ENCODE peak calls at places on chromosomes 4 and X, in four cellular contexts. G is body of pancreas, R is hepatocyte, K is A549. Q is an unnamed sample.

GRCh38 chrX:103513476-103514108 is 5.7 kb downstream of the RAB40A start:
- DNase-seq in G (no peak), R (peak), K (no peak), Q (no peak)

GRCh38 chr4:84966382-84967291 is at the start of gene WDFY3:
- DNase-seq in G (peak), R (peak), K (peak), Q (peak)

GRCh38 chr4:187172340-187172761 is 448.7 kb upstream of the FAT1 start:
- DNase-seq in G (no peak), R (no peak), K (no peak), Q (no peak)

GRCh38 chr4:97349468-97350186 is 793.6 kb downstream of the STPG2 start:
- DNase-seq in G (no peak), R (no peak), K (no peak), Q (no peak)

GRCh38 chrX:116239944-116240391 is 69.4 kb downstream of the AGTR2 start:
- DNase-seq in G (peak), R (no peak), K (no peak), Q (no peak)

GRCh38 chr4:42397635-42398447 is 553 bp downstream of the SHISA3 start:
- DNase-seq in G (no peak), R (peak), K (no peak), Q (no peak)

GRCh38 chr4:1002131-1002630 is 9.0 kb upstream of the SLC26A1 start:
- DNase-seq in G (peak), R (peak), K (no peak), Q (peak)

GRCh38 chrX:20270557-20270880 is 3.8 kb upstream of the RPS6KA3 start:
- DNase-seq in G (no peak), R (no peak), K (no peak), Q (no peak)

GRCh38 chr4:7806080-7806630 is 133.5 kb downstream of the AFAP1 start:
- DNase-seq in G (peak), R (no peak), K (peak), Q (peak)

GRCh38 chr4:3710451-3711182 is 55.6 kb upstream of the ADRA2C start:
- DNase-seq in G (no peak), R (no peak), K (no peak), Q (peak)

GRCh38 chr4:8188085-8188484 is 11.0 kb upstream of the SH3TC1 start:
- DNase-seq in G (no peak), R (no peak), K (peak), Q (no peak)

GRCh38 chrX:40871385-40872082 is 136.2 kb upstream of the MED14 start:
- DNase-seq in G (peak), R (no peak), K (no peak), Q (no peak)

GRCh38 chr4:112895785-112896184 is 153.7 kb upstream of the ANK2 start:
- DNase-seq in G (no peak), R (no peak), K (no peak), Q (no peak)

GRCh38 chr4:43356786-43357185 is 464.3 kb downstream of the GRXCR1 start:
- DNase-seq in G (no peak), R (no peak), K (no peak), Q (no peak)

DNA sequence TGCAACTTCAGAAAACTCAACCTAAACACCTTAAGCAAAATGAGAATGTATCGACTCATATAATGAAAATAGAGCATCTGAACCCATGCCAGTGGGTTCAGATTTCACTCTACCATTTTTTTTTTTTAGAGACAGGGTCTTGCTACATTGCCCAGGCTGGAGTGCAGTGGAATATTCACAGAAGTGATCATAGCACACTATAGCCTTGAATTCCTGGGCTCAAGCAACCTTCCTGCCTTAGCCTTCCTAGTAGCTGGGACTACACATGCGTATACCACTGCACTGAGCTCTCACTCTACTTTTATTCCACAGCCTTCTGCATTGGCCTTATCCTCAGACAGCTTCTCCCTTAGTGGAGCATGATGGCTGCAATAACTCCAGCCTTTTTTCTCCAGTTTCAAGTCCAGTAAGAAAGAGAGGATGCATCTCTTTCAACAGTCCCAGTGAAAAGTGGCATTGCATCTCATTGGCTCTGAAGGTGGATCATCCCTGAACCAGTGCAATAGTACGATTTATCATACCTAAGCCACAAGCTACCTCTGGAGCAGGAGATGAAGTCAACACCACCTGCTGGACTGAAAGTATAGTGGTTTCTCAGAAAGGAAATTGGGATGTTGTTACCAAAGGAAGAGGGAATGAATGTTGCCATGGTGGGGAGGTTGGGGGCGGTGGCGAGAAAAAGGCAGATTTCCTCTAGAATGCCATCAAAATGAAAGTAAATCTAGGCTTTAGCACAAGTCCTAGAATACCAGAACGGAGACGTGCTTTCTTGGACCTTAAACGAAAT is 2.0 kb upstream of the SOD3 start:
- DNase-seq in G (no peak), R (no peak), K (peak), Q (no peak)
- H3K27ac ChIP-seq in G (no peak), R (no peak), K (no peak), Q (peak)

GRCh38 chrX:5113128-5113527 is 1115.5 kb downstream of the NLGN4X start:
- DNase-seq in G (no peak), R (peak), K (peak), Q (no peak)
- TF ChIP-seq CTCF in G (no peak), R (peak), K (peak), Q (no peak)

GRCh38 chr4:141807073-141807472 is 170.7 kb downstream of the IL15 start:
- DNase-seq in G (no peak), R (no peak), K (no peak), Q (no peak)
- H3K27ac ChIP-seq in G (no peak), R (no peak), K (no peak), Q (no peak)

GRCh38 chrX:71175531-71175930 is 30.9 kb downstream of the NLGN3 start:
- DNase-seq in G (no peak), R (no peak), K (no peak), Q (no peak)

GRCh38 chrX:71181910-71182799 is 37.5 kb downstream of the NLGN3 start:
- DNase-seq in G (peak), R (peak), K (peak), Q (peak)

GRCh38 chrX:71181558-71181909 is 36.9 kb downstream of the NLGN3 start:
- DNase-seq in G (peak), R (no peak), K (no peak), Q (peak)

GRCh38 chrX:71177327-71177726 is 32.7 kb downstream of the NLGN3 start:
- DNase-seq in G (no peak), R (no peak), K (no peak), Q (peak)

DNA sequence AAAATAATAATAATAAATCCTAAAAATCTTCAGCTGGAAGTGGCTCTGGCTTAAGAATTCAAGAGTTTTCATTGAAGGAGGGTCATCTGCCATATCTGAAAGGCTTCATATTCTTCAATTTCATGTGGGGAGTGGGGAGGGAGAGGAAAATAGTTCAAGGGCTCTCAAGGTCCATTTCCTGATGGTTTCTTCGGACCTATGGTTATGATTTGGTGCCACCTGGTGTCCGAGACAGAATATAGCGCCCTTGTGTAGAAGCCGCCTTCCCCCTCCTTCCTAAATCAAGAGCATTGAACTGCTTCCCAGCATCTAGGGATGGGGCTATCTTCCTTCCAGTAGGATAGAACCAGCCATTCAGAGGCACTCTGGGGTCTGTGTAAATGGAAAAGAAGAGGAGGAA is 34.3 kb downstream of the NLGN3 start:
- DNase-seq in G (peak), R (peak), K (peak), Q (peak)
- TF ChIP-seq CTCF in G (peak), R (peak), K (peak), Q (peak)

GRCh38 chrX:10612215-10612614 is 8.2 kb downstream of the MID1 start:
- DNase-seq in G (no peak), R (no peak), K (no peak), Q (no peak)
- H3K27ac ChIP-seq in G (no peak), R (peak), K (peak), Q (no peak)

DNA sequence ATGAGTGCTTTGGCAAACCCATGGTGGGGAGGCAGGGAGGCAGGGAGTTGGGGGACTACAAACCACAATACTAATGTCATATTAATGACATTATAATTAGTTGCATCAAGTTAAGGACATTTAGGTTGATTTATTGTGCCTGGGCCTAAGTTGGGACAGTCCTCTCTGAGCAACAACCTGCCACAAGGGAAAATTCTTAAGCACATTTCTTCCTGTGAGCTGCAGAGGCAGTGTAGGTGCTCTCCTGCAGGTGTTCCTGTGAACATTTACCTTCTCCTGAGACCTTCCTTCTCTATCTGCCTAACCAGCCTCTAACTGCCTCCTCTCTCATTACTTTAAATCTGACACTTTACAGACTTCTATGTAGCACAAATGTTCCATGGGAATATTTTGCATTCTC is 1830.0 kb upstream of the AGA start:
- DNase-seq in G (no peak), R (no peak), K (no peak), Q (no peak)
- TF ChIP-seq CTCF in G (no peak), R (no peak), K (no peak), Q (no peak)

GRCh38 chr4:76306882-76307669 is 543 bp downstream of the STBD1 start:
- DNase-seq in G (peak), R (peak), K (peak), Q (peak)
- H3K27ac ChIP-seq in G (peak), R (peak), K (peak), Q (peak)

Q was measured in testis.